ENCODE peak calls at places on chromosomes 16 and 17, in nine cellular contexts. L, C, S, Z, X, O, V, Y and A are unnamed samples. For H3K27me3, the result is how much of the 10 kb centered on the place peaks cover.

GRCh38 chr16:2486645-2487516 is 12.0 kb downstream of the TBC1D24 start:
- DNase-seq in L (no peak), C (no peak), S (peak), Z (peak), X (no peak), O (peak), V (peak), Y (no peak), A (peak)

GRCh38 chr17:49471769-49472168 is 23.3 kb upstream of the NGFR start:
- DNase-seq in L (no peak), C (no peak), S (no peak), Z (no peak), X (no peak), O (no peak), V (no peak), Y (no peak), A (no peak)

GRCh38 chr17:11925271-11926021 is 71.8 kb downstream of the ZNF18 start:
- DNase-seq in L (no peak), C (no peak), S (no peak), Z (no peak), X (no peak), O (no peak), V (no peak), Y (no peak), A (no peak)

GRCh38 chr17:48878920-48879898 is 13.4 kb upstream of the ATP5MC1 start:
- DNase-seq in L (no peak), C (no peak), S (peak), Z (peak), X (peak), O (no peak), V (peak), Y (no peak), A (peak)

GRCh38 chr16:56203052-56203451 is 11.8 kb downstream of the GNAO1 start:
- DNase-seq in L (no peak), C (no peak), S (no peak), Z (no peak), X (no peak), O (no peak), V (no peak), Y (no peak), A (no peak)

GRCh38 chr16:50457979-50458461 is 89.2 kb upstream of the BRD7 start:
- DNase-seq in L (no peak), C (no peak), S (no peak), Z (no peak), X (no peak), O (no peak), V (no peak), Y (no peak), A (no peak)

GRCh38 chr17:34607917-34608316 is 28.5 kb downstream of the TMEM132E start:
- DNase-seq in L (no peak), C (no peak), S (no peak), Z (no peak), X (no peak), O (no peak), V (no peak), Y (no peak), A (no peak)

GRCh38 chr17:50931003-50931878 is 65.1 kb upstream of the TOB1 start:
- DNase-seq in L (peak), C (no peak), S (peak), Z (peak), X (peak), O (no peak), V (no peak), Y (no peak), A (peak)

GRCh38 chr17:44850025-44850424 is 2.3 kb downstream of the HIGD1B start:
- DNase-seq in L (no peak), C (no peak), S (no peak), Z (no peak), X (no peak), O (no peak), V (no peak), Y (no peak), A (no peak)

GRCh38 chr17:14359251-14359939 is 58.5 kb downstream of the HS3ST3B1 start:
- DNase-seq in L (no peak), C (peak), S (no peak), Z (no peak), X (no peak), O (no peak), V (peak), Y (no peak), A (peak)

GRCh38 chr16:997440-998051 is 16.0 kb downstream of the SOX8 start:
- DNase-seq in L (no peak), C (no peak), S (peak), Z (peak), X (peak), O (no peak), V (no peak), Y (peak), A (peak)

GRCh38 chr17:27759528-27759927 is 40.8 kb downstream of the NOS2 start:
- DNase-seq in L (no peak), C (no peak), S (no peak), Z (no peak), X (no peak), O (no peak), V (no peak), Y (no peak), A (no peak)

GRCh38 chr16:13829712-13830304 is 90.1 kb upstream of the ERCC4 start:
- DNase-seq in L (no peak), C (no peak), S (no peak), Z (no peak), X (no peak), O (no peak), V (no peak), Y (no peak), A (no peak)

GRCh38 chr17:42680331-42680808 is 1.3 kb downstream of the CCR10 start:
- DNase-seq in L (no peak), C (no peak), S (no peak), Z (no peak), X (no peak), O (no peak), V (no peak), Y (no peak), A (no peak)

GRCh38 chr16:20614201-20615141 is 38.3 kb upstream of the ACSM2B start:
- DNase-seq in L (no peak), C (no peak), S (no peak), Z (no peak), X (no peak), O (no peak), V (no peak), Y (no peak), A (no peak)

GRCh38 chr16:85152414-85153030 is 40.2 kb upstream of the CIBAR2 start:
- DNase-seq in L (no peak), C (no peak), S (no peak), Z (no peak), X (no peak), O (no peak), V (no peak), Y (no peak), A (no peak)

GRCh38 chr16:3070608-3071111 is 5.2 kb downstream of the IL32 start:
- DNase-seq in L (no peak), C (no peak), S (no peak), Z (no peak), X (no peak), O (no peak), V (no peak), Y (no peak), A (no peak)

GRCh38 chr17:7774037-7774659 is 56.6 kb downstream of the DNAH2 start:
- DNase-seq in L (no peak), C (no peak), S (no peak), Z (peak), X (no peak), O (no peak), V (no peak), Y (no peak), A (peak)

GRCh38 chr17:61118871-61119270 is 280.8 kb upstream of the TBX2 start:
- DNase-seq in L (no peak), C (no peak), S (no peak), Z (no peak), X (no peak), O (no peak), V (no peak), Y (no peak), A (no peak)

GRCh38 chr16:50644730-50645129 is 36.4 kb downstream of the SNX20 start:
- DNase-seq in L (no peak), C (no peak), S (no peak), Z (peak), X (no peak), O (no peak), V (no peak), Y (peak), A (no peak)

DNA sequence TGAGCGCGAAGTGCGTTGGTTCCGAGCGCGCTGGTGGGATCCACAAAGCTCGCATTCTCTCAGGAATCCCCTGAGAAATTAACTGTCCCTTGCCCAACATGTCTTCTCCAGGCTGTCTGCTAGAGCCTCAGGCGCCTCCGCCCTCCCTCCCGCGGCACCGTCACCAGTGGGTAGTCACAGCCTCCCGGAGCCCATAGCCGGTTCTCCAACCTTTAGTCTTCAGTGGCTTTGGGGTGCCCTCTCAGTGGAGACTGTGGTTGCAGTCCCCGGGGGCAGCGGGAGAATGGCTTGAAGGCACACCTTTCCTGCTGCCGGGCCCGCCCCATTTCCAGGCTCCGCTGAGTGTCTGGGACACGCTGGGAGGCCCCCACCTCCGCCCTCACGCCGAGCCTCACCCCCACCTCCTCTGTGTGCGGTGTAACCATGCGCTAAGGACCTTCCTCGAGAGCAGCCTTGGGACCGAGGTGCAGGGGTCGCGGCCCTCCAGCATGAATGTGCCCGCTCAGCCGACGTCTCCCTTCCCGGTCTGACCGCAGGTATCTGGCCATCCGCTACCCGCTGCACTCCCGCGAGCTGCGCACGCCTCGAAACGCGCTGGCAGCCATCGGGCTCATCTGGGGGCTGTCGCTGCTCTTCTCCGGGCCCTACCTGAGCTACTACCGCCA is 1.7 kb downstream of the GALR2 start:
- DNase-seq in L (no peak), C (no peak), S (no peak), Z (no peak), X (no peak), O (no peak), V (no peak), Y (no peak), A (peak)
- TF ChIP-seq POLR2A in L (no peak), C (no peak), S (no peak), Z (no peak), X (no peak), O (no peak), V (no peak), Y (no peak), A (no peak)

GRCh38 chr17:77862890-77863813 is 95.4 kb upstream of the TNRC6C start:
- DNase-seq in L (no peak), C (no peak), S (no peak), Z (no peak), X (no peak), O (no peak), V (no peak), Y (no peak), A (no peak)
- H3K27me3 ChIP-seq in L (under half), C (under half), S (under half), Z (under half), X (under half), O (under half), V (under half), Y (under half), A (under half)

DNA sequence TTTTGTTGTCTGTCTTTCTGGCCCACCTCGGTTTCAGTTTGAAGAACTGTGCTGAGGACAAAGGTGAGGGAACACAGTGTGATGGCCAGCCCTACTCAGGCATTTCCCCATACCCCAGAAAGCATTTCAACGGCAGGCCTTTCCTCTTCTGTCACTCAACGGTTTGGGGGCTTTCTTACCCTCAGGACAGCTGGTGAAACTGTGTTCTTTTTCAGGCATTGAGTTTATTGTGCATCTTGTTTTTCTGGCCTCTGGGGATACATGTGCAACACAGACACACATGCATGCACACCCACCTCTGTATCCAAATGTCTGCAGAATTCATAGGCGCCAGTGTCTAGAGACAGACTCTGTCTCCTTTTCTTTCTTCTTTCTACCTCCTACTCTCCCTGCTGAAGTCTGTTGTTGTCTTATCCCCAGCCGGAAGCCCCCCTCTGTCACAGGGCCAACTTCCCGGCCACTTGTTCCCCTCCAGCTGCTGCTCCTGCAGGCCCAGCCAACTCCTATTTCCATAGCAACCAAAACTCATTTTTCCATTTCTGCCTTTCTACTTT is 17.0 kb downstream of the CHD9 start:
- DNase-seq in L (no peak), C (no peak), S (no peak), Z (no peak), X (peak), O (no peak), V (no peak), Y (no peak), A (no peak)
- TF ChIP-seq POLR2AphosphoS5 in L (no peak), C (no peak), S (no peak), Z (no peak), X (no peak), O (no peak), V (no peak), Y (no peak), A (peak)

GRCh38 chr17:81120695-81121621 is 44.3 kb upstream of the PVALEF start:
- DNase-seq in L (no peak), C (no peak), S (no peak), Z (no peak), X (no peak), O (no peak), V (no peak), Y (no peak), A (no peak)

GRCh38 chr17:81120149-81120484 is 45.2 kb upstream of the PVALEF start:
- DNase-seq in L (no peak), C (no peak), S (no peak), Z (no peak), X (no peak), O (no peak), V (no peak), Y (no peak), A (no peak)

GRCh38 chr17:81124377-81124776 is 40.9 kb upstream of the PVALEF start:
- DNase-seq in L (no peak), C (no peak), S (no peak), Z (no peak), X (no peak), O (no peak), V (no peak), Y (no peak), A (no peak)

GRCh38 chr17:81123052-81124048 is 42.0 kb upstream of the PVALEF start:
- DNase-seq in L (no peak), C (no peak), S (no peak), Z (peak), X (no peak), O (no peak), V (no peak), Y (no peak), A (peak)

GRCh38 chr17:81121841-81122733 is 43.2 kb upstream of the PVALEF start:
- DNase-seq in L (no peak), C (no peak), S (no peak), Z (no peak), X (no peak), O (no peak), V (no peak), Y (no peak), A (peak)
- TF ChIP-seq POLR2A in L (no peak), C (no peak), S (no peak), Z (no peak), X (no peak), O (no peak), V (no peak), Y (no peak), A (no peak)

GRCh38 chr17:56678249-56679144 is 85.0 kb downstream of the NOG start:
- DNase-seq in L (no peak), C (no peak), S (no peak), Z (no peak), X (no peak), O (no peak), V (no peak), Y (no peak), A (peak)

GRCh38 chr17:56679148-56679766 is 85.8 kb downstream of the NOG start:
- DNase-seq in L (no peak), C (no peak), S (no peak), Z (no peak), X (peak), O (no peak), V (no peak), Y (no peak), A (no peak)

GRCh38 chr17:56680676-56681075 is 87.2 kb downstream of the NOG start:
- DNase-seq in L (no peak), C (no peak), S (no peak), Z (no peak), X (no peak), O (no peak), V (no peak), Y (no peak), A (no peak)

GRCh38 chr17:56681561-56682266 is 88.2 kb downstream of the NOG start:
- DNase-seq in L (no peak), C (no peak), S (no peak), Z (no peak), X (peak), O (no peak), V (no peak), Y (no peak), A (no peak)

DNA sequence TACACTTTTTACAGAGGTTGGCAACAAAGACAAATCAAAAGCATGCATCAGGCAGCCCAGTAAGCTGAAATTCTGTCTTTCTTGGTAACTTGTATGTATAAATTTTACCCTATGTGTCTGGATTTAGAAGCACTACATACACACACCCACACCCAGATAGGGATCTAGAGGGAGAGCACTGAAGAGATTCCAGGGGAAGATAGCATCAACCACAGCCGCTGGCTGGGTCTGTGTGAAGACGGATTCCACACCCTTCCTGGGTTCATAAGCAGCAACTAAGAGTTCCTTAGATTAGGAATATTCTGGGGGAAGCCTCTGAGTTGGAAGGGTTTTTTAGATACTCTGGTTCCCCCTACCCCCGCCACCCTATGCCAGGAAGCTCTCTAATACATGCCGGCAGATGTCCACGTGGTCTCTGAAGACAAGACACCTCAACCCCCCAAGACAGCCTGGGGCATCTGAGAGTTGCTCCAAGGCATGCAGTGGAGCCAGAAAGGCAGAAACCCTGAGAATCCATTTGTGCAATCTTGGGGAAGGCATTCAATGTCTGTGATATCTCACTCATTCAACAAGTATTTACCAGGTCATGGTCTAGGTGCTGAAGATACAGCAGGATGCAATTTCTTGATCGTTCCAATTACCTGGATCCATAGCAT is 86.4 kb downstream of the NOG start:
- DNase-seq in L (no peak), C (no peak), S (no peak), Z (no peak), X (no peak), O (no peak), V (no peak), Y (no peak), A (no peak)
- H3K27me3 ChIP-seq in L (half or more), C (under half), S (under half), Z (under half), X (under half), O (under half), V (under half), Y (under half), A (under half)